ENCODE peak calls at places on chromosomes 13 and 19, in six cellular contexts. One of them, this sample, is unnamed.

GRCh38 chr19:45158503-45159026 is 2.2 kb downstream of the NKPD1 start:
- DNase-seq in activated T-cell treated with anti-CD3 and anti-CD28 coated beads for 1 hour: no peak
- DNase-seq in GM20000: no peak
- DNase-seq in Panc1: no peak
- DNase-seq in midbrain: no peak
- DNase-seq in stimulated activated CD8-positive, alpha-beta memory T cell treated with anti-CD3 and anti-CD28 coated beads, Interleukin-7, amount 100 ng/mL, for 4 hours: no peak
- DNase-seq in this sample: no peak

GRCh38 chr19:4115050-4115817 is 8.7 kb downstream of the MAP2K2 start:
- DNase-seq in GM20000: peak
- DNase-seq in activated T-cell treated with anti-CD3 and anti-CD28 coated beads for 1 hour: peak
- DNase-seq in Panc1: no peak
- DNase-seq in stimulated activated CD8-positive, alpha-beta memory T cell treated with anti-CD3 and anti-CD28 coated beads, Interleukin-7, amount 100 ng/mL, for 4 hours: peak
- DNase-seq in midbrain: peak
- DNase-seq in this sample: no peak

GRCh38 chr13:112057736-112058518 is 9.0 kb upstream of the SOX1 start:
- DNase-seq in Panc1: no peak
- DNase-seq in activated T-cell treated with anti-CD3 and anti-CD28 coated beads for 1 hour: no peak
- DNase-seq in midbrain: no peak
- DNase-seq in GM20000: no peak
- DNase-seq in stimulated activated CD8-positive, alpha-beta memory T cell treated with anti-CD3 and anti-CD28 coated beads, Interleukin-7, amount 100 ng/mL, for 4 hours: no peak
- DNase-seq in this sample: no peak

GRCh38 chr19:3862826-3863500 is 5.9 kb downstream of the ZFR2 start:
- DNase-seq in Panc1: no peak
- DNase-seq in midbrain: no peak
- DNase-seq in stimulated activated CD8-positive, alpha-beta memory T cell treated with anti-CD3 and anti-CD28 coated beads, Interleukin-7, amount 100 ng/mL, for 4 hours: no peak
- DNase-seq in activated T-cell treated with anti-CD3 and anti-CD28 coated beads for 1 hour: no peak
- DNase-seq in GM20000: no peak
- DNase-seq in this sample: no peak

GRCh38 chr13:47794963-47795362 is 206.1 kb downstream of the SUCLA2 start:
- DNase-seq in Panc1: no peak
- DNase-seq in activated T-cell treated with anti-CD3 and anti-CD28 coated beads for 1 hour: no peak
- DNase-seq in GM20000: no peak
- DNase-seq in midbrain: no peak
- DNase-seq in stimulated activated CD8-positive, alpha-beta memory T cell treated with anti-CD3 and anti-CD28 coated beads, Interleukin-7, amount 100 ng/mL, for 4 hours: no peak
- DNase-seq in this sample: no peak

GRCh38 chr13:113935081-113935511 is 38.8 kb downstream of the C13orf46 start:
- DNase-seq in GM20000: no peak
- DNase-seq in activated T-cell treated with anti-CD3 and anti-CD28 coated beads for 1 hour: no peak
- DNase-seq in stimulated activated CD8-positive, alpha-beta memory T cell treated with anti-CD3 and anti-CD28 coated beads, Interleukin-7, amount 100 ng/mL, for 4 hours: no peak
- DNase-seq in Panc1: no peak
- DNase-seq in midbrain: no peak
- DNase-seq in this sample: no peak

GRCh38 chr13:111629016-111629415 is 308.6 kb downstream of the TEX29 start:
- DNase-seq in activated T-cell treated with anti-CD3 and anti-CD28 coated beads for 1 hour: no peak
- DNase-seq in stimulated activated CD8-positive, alpha-beta memory T cell treated with anti-CD3 and anti-CD28 coated beads, Interleukin-7, amount 100 ng/mL, for 4 hours: no peak
- DNase-seq in midbrain: no peak
- DNase-seq in Panc1: no peak
- DNase-seq in GM20000: no peak
- DNase-seq in this sample: no peak

GRCh38 chr13:80389073-80390038 is 48.4 kb upstream of the SPRY2 start:
- DNase-seq in activated T-cell treated with anti-CD3 and anti-CD28 coated beads for 1 hour: no peak
- DNase-seq in stimulated activated CD8-positive, alpha-beta memory T cell treated with anti-CD3 and anti-CD28 coated beads, Interleukin-7, amount 100 ng/mL, for 4 hours: no peak
- DNase-seq in GM20000: no peak
- DNase-seq in Panc1: no peak
- DNase-seq in midbrain: no peak
- DNase-seq in this sample: no peak

GRCh38 chr19:35395762-35396199 is 24.9 kb downstream of the GPR42 start:
- DNase-seq in activated T-cell treated with anti-CD3 and anti-CD28 coated beads for 1 hour: no peak
- DNase-seq in midbrain: no peak
- DNase-seq in Panc1: no peak
- DNase-seq in stimulated activated CD8-positive, alpha-beta memory T cell treated with anti-CD3 and anti-CD28 coated beads, Interleukin-7, amount 100 ng/mL, for 4 hours: no peak
- DNase-seq in GM20000: no peak
- DNase-seq in this sample: no peak

GRCh38 chr13:73244486-73244885 is 185.7 kb downstream of the KLF5 start:
- DNase-seq in stimulated activated CD8-positive, alpha-beta memory T cell treated with anti-CD3 and anti-CD28 coated beads, Interleukin-7, amount 100 ng/mL, for 4 hours: no peak
- DNase-seq in Panc1: no peak
- DNase-seq in activated T-cell treated with anti-CD3 and anti-CD28 coated beads for 1 hour: no peak
- DNase-seq in GM20000: no peak
- DNase-seq in midbrain: no peak
- DNase-seq in this sample: no peak

GRCh38 chr19:43570174-43570791 is 5.0 kb downstream of the XRCC1 start:
- DNase-seq in GM20000: no peak
- DNase-seq in Panc1: no peak
- DNase-seq in stimulated activated CD8-positive, alpha-beta memory T cell treated with anti-CD3 and anti-CD28 coated beads, Interleukin-7, amount 100 ng/mL, for 4 hours: no peak
- DNase-seq in midbrain: no peak
- DNase-seq in activated T-cell treated with anti-CD3 and anti-CD28 coated beads for 1 hour: no peak
- DNase-seq in this sample: no peak

This sample was measured in AG04449.